ENCODE peak calls at places on chromosome 5, in eight cellular contexts. I is ascending aorta, C is stromal cell of bone marrow, Y is brain pericyte, O is posterior cingulate gyrus, G is EL, S is ovary, R is B cell. H is an unnamed sample.

GRCh38 chr5:148924817-148925216 is 98.4 kb downstream of the ADRB2 start:
- DNase-seq in I (no peak), C (no peak), Y (no peak), O (no peak), G (no peak), S (no peak), R (no peak), H (no peak)

GRCh38 chr5:140842798-140843733 is 2.1 kb downstream of the PCDHA8 start:
- DNase-seq in I (peak), C (no peak), Y (no peak), O (no peak), G (no peak), S (no peak), R (no peak), H (no peak)

GRCh38 chr5:36301858-36302603 is at the start of gene RANBP3L:
- DNase-seq in I (no peak), C (no peak), Y (peak), O (no peak), G (peak), S (no peak), R (no peak), H (no peak)

GRCh38 chr5:1931590-1932138 is 48.9 kb upstream of the IRX4 start:
- DNase-seq in I (no peak), C (no peak), Y (no peak), O (peak), G (no peak), S (peak), R (no peak), H (no peak)

GRCh38 chr5:125277494-125278154 is 531.2 kb upstream of the ZNF608 start:
- DNase-seq in I (no peak), C (peak), Y (no peak), O (no peak), G (peak), S (no peak), R (no peak), H (no peak)

GRCh38 chr5:157554180-157555030 is 21.2 kb downstream of the ADAM19 start:
- DNase-seq in I (no peak), C (no peak), Y (no peak), O (no peak), G (no peak), S (no peak), R (peak), H (no peak)

GRCh38 chr5:11182441-11183080 is 421.5 kb upstream of the DAP start:
- DNase-seq in I (no peak), C (peak), Y (no peak), O (no peak), G (peak), S (no peak), R (no peak), H (no peak)

GRCh38 chr5:151405334-151405872 is 42.0 kb upstream of the SLC36A1 start:
- DNase-seq in I (no peak), C (no peak), Y (no peak), O (no peak), G (no peak), S (no peak), R (no peak), H (no peak)

GRCh38 chr5:61327761-61328753 is 4.0 kb upstream of the ZSWIM6 start:
- DNase-seq in I (no peak), C (peak), Y (no peak), O (no peak), G (peak), S (no peak), R (no peak), H (no peak)

GRCh38 chr5:127820910-127821553 is 117.8 kb downstream of the CCDC192 start:
- DNase-seq in I (no peak), C (no peak), Y (no peak), O (no peak), G (peak), S (no peak), R (no peak), H (no peak)

GRCh38 chr5:140356878-140357730 is 2.9 kb upstream of the SLC4A9 start:
- DNase-seq in I (no peak), C (no peak), Y (no peak), O (no peak), G (no peak), S (no peak), R (no peak), H (no peak)

GRCh38 chr5:33843579-33843978 is 48.2 kb downstream of the ADAMTS12 start:
- DNase-seq in I (no peak), C (no peak), Y (no peak), O (no peak), G (peak), S (no peak), R (no peak), H (no peak)

GRCh38 chr5:172150514-172151425 is 37.3 kb downstream of the STK10 start:
- DNase-seq in I (peak), C (no peak), Y (no peak), O (no peak), G (peak), S (no peak), R (peak), H (no peak)

GRCh38 chr5:150182774-150183173 is 7.1 kb upstream of the SLC6A7 start:
- DNase-seq in I (no peak), C (no peak), Y (no peak), O (no peak), G (no peak), S (no peak), R (no peak), H (no peak)

GRCh38 chr5:67291066-67291465 is 94.5 kb upstream of the CD180 start:
- DNase-seq in I (no peak), C (no peak), Y (no peak), O (no peak), G (no peak), S (no peak), R (no peak), H (no peak)

GRCh38 chr5:19855031-19855430 is 133.0 kb downstream of the CDH18 start:
- DNase-seq in I (no peak), C (no peak), Y (no peak), O (no peak), G (peak), S (no peak), R (no peak), H (no peak)

GRCh38 chr5:95826949-95827595 is 4.5 kb upstream of the GLRX start:
- DNase-seq in I (peak), C (no peak), Y (no peak), O (no peak), G (no peak), S (no peak), R (no peak), H (no peak)

GRCh38 chr5:5650242-5650641 is 227.8 kb downstream of the ICE1 start:
- DNase-seq in I (no peak), C (no peak), Y (no peak), O (no peak), G (no peak), S (no peak), R (no peak), H (no peak)

GRCh38 chr5:82312373-82312856 is 34.3 kb upstream of the RPS23 start:
- DNase-seq in I (peak), C (peak), Y (peak), O (peak), G (peak), S (peak), R (no peak), H (no peak)

GRCh38 chr5:72355706-72356299 is 35.6 kb downstream of the PTCD2 start:
- DNase-seq in I (peak), C (no peak), Y (no peak), O (peak), G (peak), S (no peak), R (no peak), H (no peak)

GRCh38 chr5:65742565-65743231 is 20.7 kb downstream of the NLN start:
- DNase-seq in I (no peak), C (peak), Y (no peak), O (no peak), G (peak), S (no peak), R (no peak), H (no peak)

GRCh38 chr5:120615967-120616645 is 152.0 kb downstream of the PRR16 start:
- DNase-seq in I (no peak), C (peak), Y (no peak), O (no peak), G (peak), S (no peak), R (no peak), H (no peak)

GRCh38 chr5:104187656-104188055 is 625.1 kb upstream of the NUDT12 start:
- DNase-seq in I (no peak), C (no peak), Y (no peak), O (no peak), G (no peak), S (no peak), R (no peak), H (no peak)

GRCh38 chr5:157523976-157524375 is 51.6 kb downstream of the ADAM19 start:
- DNase-seq in I (no peak), C (no peak), Y (no peak), O (no peak), G (peak), S (no peak), R (no peak), H (no peak)

GRCh38 chr5:118692811-118693342 is 295.5 kb downstream of the DTWD2 start:
- DNase-seq in I (no peak), C (no peak), Y (no peak), O (no peak), G (no peak), S (no peak), R (no peak), H (no peak)

GRCh38 chr5:41891066-41891707 is 13.0 kb upstream of the RIMOC1 start:
- DNase-seq in I (no peak), C (no peak), Y (no peak), O (no peak), G (no peak), S (no peak), R (no peak), H (no peak)

GRCh38 chr5:115086473-115086872 is 83.2 kb downstream of the TRIM36 start:
- DNase-seq in I (no peak), C (no peak), Y (no peak), O (no peak), G (no peak), S (no peak), R (no peak), H (no peak)

GRCh38 chr5:87277279-87277835 is 9.7 kb downstream of the RASA1 start:
- DNase-seq in I (no peak), C (peak), Y (no peak), O (no peak), G (peak), S (no peak), R (no peak), H (no peak)

GRCh38 chr5:173612948-173613347 is 3.5 kb downstream of the BOD1 start:
- DNase-seq in I (no peak), C (no peak), Y (no peak), O (no peak), G (peak), S (no peak), R (no peak), H (no peak)

GRCh38 chr5:36079200-36079761 is 12.6 kb upstream of the UGT3A2 start:
- DNase-seq in I (no peak), C (peak), Y (no peak), O (no peak), G (peak), S (no peak), R (no peak), H (no peak)

GRCh38 chr5:150339165-150339564 is 18.3 kb upstream of the TCOF1 start:
- DNase-seq in I (no peak), C (no peak), Y (no peak), O (peak), G (no peak), S (no peak), R (no peak), H (no peak)

GRCh38 chr5:74251106-74252032 is 389.2 kb downstream of the ENC1 start:
- DNase-seq in I (no peak), C (peak), Y (no peak), O (no peak), G (peak), S (no peak), R (no peak), H (no peak)

GRCh38 chr5:140966293-140967225 is at the start of gene PCDHAC2:
- DNase-seq in I (no peak), C (no peak), Y (no peak), O (peak), G (peak), S (peak), R (no peak), H (no peak)

GRCh38 chr5:177310757-177311173 is 933 bp downstream of the MXD3 start:
- DNase-seq in I (no peak), C (no peak), Y (no peak), O (no peak), G (peak), S (no peak), R (peak), H (no peak)

GRCh38 chr5:8907168-8907868 is 638.6 kb downstream of the SEMA5A start:
- DNase-seq in I (no peak), C (peak), Y (no peak), O (no peak), G (peak), S (no peak), R (no peak), H (no peak)